ENCODE peak calls at places on chromosomes 5 and 9, in five cellular contexts. One of them, this sample, is unnamed. For H3K4me1 and H3K27me3, the result is how much of the 10 kb centered on the place peaks cover.

GRCh38 chr5:75265731-75266130 is 29.1 kb upstream of the ANKRD31 start:
- DNase-seq in left lung: no peak
- DNase-seq in cardiac muscle cell: peak
- DNase-seq in GM23338: peak
- DNase-seq in mesendoderm: peak
- DNase-seq in this sample: peak

GRCh38 chr5:145938699-145939531 is 2.5 kb downstream of the SH3RF2 start:
- DNase-seq in left lung: no peak
- DNase-seq in cardiac muscle cell: no peak
- DNase-seq in GM23338: no peak
- DNase-seq in mesendoderm: no peak
- DNase-seq in this sample: no peak

GRCh38 chr9:125074976-125075375 is 68.4 kb downstream of the SCAI start:
- DNase-seq in left lung: no peak
- DNase-seq in cardiac muscle cell: no peak
- DNase-seq in mesendoderm: no peak
- DNase-seq in GM23338: no peak
- DNase-seq in this sample: no peak

GRCh38 chr9:34382054-34382453 is 5.4 kb upstream of the MYORG start:
- DNase-seq in GM23338: no peak
- DNase-seq in left lung: no peak
- DNase-seq in cardiac muscle cell: no peak
- DNase-seq in mesendoderm: no peak
- DNase-seq in this sample: no peak

GRCh38 chr5:122705876-122706275 is 69.0 kb upstream of the SNX2 start:
- DNase-seq in GM23338: no peak
- DNase-seq in left lung: no peak
- DNase-seq in mesendoderm: peak
- DNase-seq in cardiac muscle cell: peak
- DNase-seq in this sample: no peak

GRCh38 chr9:121997791-121998190 is 95.3 kb downstream of the TTLL11 start:
- DNase-seq in cardiac muscle cell: no peak
- DNase-seq in GM23338: no peak
- DNase-seq in left lung: peak
- DNase-seq in mesendoderm: no peak
- DNase-seq in this sample: no peak

GRCh38 chr9:35688558-35689350 is 971 bp downstream of the TPM2 start:
- DNase-seq in mesendoderm: no peak
- DNase-seq in left lung: no peak
- DNase-seq in GM23338: no peak
- DNase-seq in cardiac muscle cell: no peak
- DNase-seq in this sample: no peak

GRCh38 chr5:114152656-114153360 is 209.1 kb upstream of the KCNN2 start:
- DNase-seq in mesendoderm: no peak
- DNase-seq in GM23338: no peak
- DNase-seq in left lung: no peak
- DNase-seq in cardiac muscle cell: no peak
- DNase-seq in this sample: no peak

GRCh38 chr5:129904102-129904666 is at the start of gene CHSY3:
- DNase-seq in cardiac muscle cell: peak
- DNase-seq in left lung: peak
- DNase-seq in mesendoderm: peak
- DNase-seq in GM23338: peak
- DNase-seq in this sample: peak

GRCh38 chr5:132677191-132677590 is 3.4 kb downstream of the IL4 start:
- DNase-seq in GM23338: peak
- DNase-seq in mesendoderm: peak
- DNase-seq in cardiac muscle cell: peak
- DNase-seq in left lung: peak
- DNase-seq in this sample: no peak

GRCh38 chr9:13942695-13943094 is 371.2 kb downstream of the NFIB start:
- DNase-seq in mesendoderm: peak
- DNase-seq in cardiac muscle cell: no peak
- DNase-seq in left lung: no peak
- DNase-seq in GM23338: no peak
- DNase-seq in this sample: no peak

GRCh38 chr5:18270635-18271338 is 636.5 kb downstream of the TAF11L14 start:
- DNase-seq in cardiac muscle cell: no peak
- DNase-seq in GM23338: no peak
- DNase-seq in left lung: no peak
- DNase-seq in mesendoderm: no peak
- DNase-seq in this sample: no peak

GRCh38 chr9:18594837-18595236 is 120.9 kb downstream of the ADAMTSL1 start:
- DNase-seq in cardiac muscle cell: no peak
- DNase-seq in left lung: no peak
- DNase-seq in mesendoderm: no peak
- DNase-seq in GM23338: no peak
- DNase-seq in this sample: no peak

GRCh38 chr5:151156732-151157402 is 712 bp downstream of the ANXA6 start:
- DNase-seq in GM23338: peak
- DNase-seq in left lung: no peak
- DNase-seq in cardiac muscle cell: peak
- DNase-seq in mesendoderm: peak
- DNase-seq in this sample: no peak

GRCh38 chr5:119582987-119583386 is 46.4 kb upstream of the FAM170A start:
- DNase-seq in GM23338: peak
- DNase-seq in mesendoderm: peak
- DNase-seq in left lung: no peak
- DNase-seq in cardiac muscle cell: no peak
- DNase-seq in this sample: no peak

GRCh38 chr5:14244721-14245518 is 101.8 kb downstream of the TRIO start:
- DNase-seq in left lung: no peak
- DNase-seq in cardiac muscle cell: no peak
- DNase-seq in GM23338: no peak
- DNase-seq in mesendoderm: no peak
- DNase-seq in this sample: no peak

GRCh38 chr5:40223884-40224402 is 455.8 kb upstream of the PTGER4 start:
- DNase-seq in cardiac muscle cell: no peak
- DNase-seq in GM23338: no peak
- DNase-seq in left lung: no peak
- DNase-seq in mesendoderm: no peak
- DNase-seq in this sample: peak

GRCh38 chr5:3056901-3057300 is 305.4 kb upstream of the IRX2 start:
- DNase-seq in mesendoderm: no peak
- DNase-seq in cardiac muscle cell: peak
- DNase-seq in GM23338: no peak
- DNase-seq in left lung: no peak
- DNase-seq in this sample: no peak

GRCh38 chr9:31248156-31248555 is 1136.3 kb upstream of the ACO1 start:
- DNase-seq in mesendoderm: no peak
- DNase-seq in left lung: no peak
- DNase-seq in GM23338: no peak
- DNase-seq in cardiac muscle cell: no peak
- DNase-seq in this sample: no peak

GRCh38 chr5:142295084-142295758 is 29.6 kb downstream of the SPRY4 start:
- DNase-seq in GM23338: peak
- DNase-seq in left lung: no peak
- DNase-seq in cardiac muscle cell: no peak
- DNase-seq in mesendoderm: peak
- DNase-seq in this sample: no peak

GRCh38 chr5:180284161-180284560 is 7.7 kb downstream of the MAPK9 start:
- DNase-seq in mesendoderm: no peak
- DNase-seq in GM23338: peak
- DNase-seq in left lung: no peak
- DNase-seq in cardiac muscle cell: no peak
- DNase-seq in this sample: no peak

GRCh38 chr9:134369416-134370212 is 43.4 kb downstream of the RXRA start:
- DNase-seq in GM23338: no peak
- DNase-seq in left lung: no peak
- DNase-seq in cardiac muscle cell: no peak
- DNase-seq in mesendoderm: no peak
- DNase-seq in this sample: no peak

GRCh38 chr9:128636024-128636390 is 20.6 kb downstream of the DYNC2I2 start:
- DNase-seq in cardiac muscle cell: peak
- DNase-seq in mesendoderm: peak
- DNase-seq in GM23338: peak
- DNase-seq in left lung: peak
- DNase-seq in this sample: no peak

GRCh38 chr5:171711631-171712030 is 74.0 kb upstream of the SMIM23 start:
- DNase-seq in left lung: no peak
- DNase-seq in mesendoderm: no peak
- DNase-seq in GM23338: no peak
- DNase-seq in cardiac muscle cell: no peak
- DNase-seq in this sample: no peak

GRCh38 chr5:31504520-31504919 is 27.4 kb downstream of the DROSHA start:
- DNase-seq in GM23338: no peak
- DNase-seq in cardiac muscle cell: no peak
- DNase-seq in mesendoderm: no peak
- DNase-seq in left lung: no peak
- DNase-seq in this sample: no peak

GRCh38 chr5:14374100-14374499 is 207.5 kb upstream of the OTULINL start:
- DNase-seq in left lung: no peak
- DNase-seq in cardiac muscle cell: no peak
- DNase-seq in GM23338: peak
- DNase-seq in mesendoderm: peak
- DNase-seq in this sample: no peak

GRCh38 chr9:76751011-76751410 is 13.2 kb upstream of the PCA3 start:
- DNase-seq in cardiac muscle cell: no peak
- DNase-seq in mesendoderm: no peak
- DNase-seq in left lung: no peak
- DNase-seq in GM23338: no peak
- DNase-seq in this sample: no peak

GRCh38 chr9:116644099-116644688 is 42.9 kb upstream of the TRIM32 start:
- DNase-seq in cardiac muscle cell: no peak
- DNase-seq in left lung: no peak
- DNase-seq in mesendoderm: no peak
- DNase-seq in GM23338: no peak
- DNase-seq in this sample: no peak

GRCh38 chr9:94169978-94170377 is 85.7 kb downstream of the PTPDC1 start:
- DNase-seq in GM23338: no peak
- DNase-seq in cardiac muscle cell: no peak
- DNase-seq in mesendoderm: no peak
- DNase-seq in left lung: no peak
- DNase-seq in this sample: no peak
- H3K4me1 ChIP-seq in GM23338: under half
- H3K4me1 ChIP-seq in cardiac muscle cell: under half
- H3K4me1 ChIP-seq in mesendoderm: under half
- H3K4me1 ChIP-seq in left lung: under half
- H3K4me1 ChIP-seq in this sample: half or more

GRCh38 chr9:126607086-126607485 is 6.6 kb upstream of the LMX1B start:
- DNase-seq in mesendoderm: no peak
- DNase-seq in GM23338: no peak
- DNase-seq in cardiac muscle cell: no peak
- DNase-seq in left lung: no peak
- DNase-seq in this sample: no peak

GRCh38 chr9:126607731-126608130 is 6.0 kb upstream of the LMX1B start:
- DNase-seq in mesendoderm: no peak
- DNase-seq in GM23338: no peak
- DNase-seq in cardiac muscle cell: no peak
- DNase-seq in left lung: no peak
- DNase-seq in this sample: no peak

GRCh38 chr9:126609191-126609590 is 4.5 kb upstream of the LMX1B start:
- DNase-seq in left lung: no peak
- DNase-seq in mesendoderm: no peak
- DNase-seq in GM23338: no peak
- DNase-seq in cardiac muscle cell: no peak
- DNase-seq in this sample: no peak

GRCh38 chr9:126609711-126610388 is 3.9 kb upstream of the LMX1B start:
- DNase-seq in GM23338: no peak
- DNase-seq in mesendoderm: no peak
- DNase-seq in cardiac muscle cell: no peak
- DNase-seq in left lung: no peak
- DNase-seq in this sample: no peak

DNA sequence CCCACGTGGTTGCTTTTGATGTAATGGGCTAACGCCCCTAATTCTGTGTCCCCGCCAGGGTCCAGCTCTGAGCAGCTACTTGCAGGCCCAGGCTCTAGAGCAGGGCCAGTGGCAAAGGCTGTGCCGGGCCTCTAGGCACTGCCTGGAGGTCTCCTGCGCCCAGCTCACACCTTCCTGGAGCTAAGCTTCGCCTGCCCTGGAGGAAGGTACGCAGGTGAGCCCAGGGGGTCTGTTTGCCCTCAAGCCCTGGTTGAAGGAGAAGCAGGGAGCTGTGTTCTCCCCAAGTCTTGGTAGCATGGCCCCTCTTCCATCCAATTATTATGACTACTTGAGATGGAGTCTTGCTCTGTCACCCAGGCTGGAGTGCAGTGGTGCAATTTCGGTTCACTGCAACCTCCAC is 5.2 kb upstream of the LMX1B start:
- DNase-seq in cardiac muscle cell: no peak
- DNase-seq in left lung: no peak
- DNase-seq in GM23338: no peak
- DNase-seq in mesendoderm: no peak
- DNase-seq in this sample: no peak
- H3K27me3 ChIP-seq in cardiac muscle cell: half or more
- H3K27me3 ChIP-seq in left lung: half or more
- H3K27me3 ChIP-seq in GM23338: half or more
- H3K27me3 ChIP-seq in mesendoderm: under half
- H3K27me3 ChIP-seq in this sample: under half

GRCh38 chr9:137615387-137615871 is 3.4 kb upstream of the EHMT1 start:
- DNase-seq in GM23338: no peak
- DNase-seq in cardiac muscle cell: no peak
- DNase-seq in mesendoderm: no peak
- DNase-seq in left lung: no peak
- DNase-seq in this sample: no peak
- H3K27ac ChIP-seq in GM23338: no peak
- H3K27ac ChIP-seq in cardiac muscle cell: no peak
- H3K27ac ChIP-seq in mesendoderm: no peak
- H3K27ac ChIP-seq in left lung: no peak
- H3K27ac ChIP-seq in this sample: no peak

GRCh38 chr5:134437340-134438267 is 25.9 kb upstream of the CDKN2AIPNL start:
- DNase-seq in cardiac muscle cell: no peak
- DNase-seq in left lung: no peak
- DNase-seq in GM23338: no peak
- DNase-seq in mesendoderm: no peak
- DNase-seq in this sample: no peak

GRCh38 chr5:134436523-134437339 is 25.1 kb upstream of the CDKN2AIPNL start:
- DNase-seq in cardiac muscle cell: peak
- DNase-seq in GM23338: no peak
- DNase-seq in mesendoderm: peak
- DNase-seq in left lung: peak
- DNase-seq in this sample: peak

GRCh38 chr5:134438268-134438622 is 26.6 kb upstream of the CDKN2AIPNL start:
- DNase-seq in mesendoderm: no peak
- DNase-seq in GM23338: no peak
- DNase-seq in left lung: no peak
- DNase-seq in cardiac muscle cell: no peak
- DNase-seq in this sample: no peak

GRCh38 chr5:134432677-134433359 is 21.1 kb upstream of the CDKN2AIPNL start:
- DNase-seq in GM23338: no peak
- DNase-seq in left lung: no peak
- DNase-seq in mesendoderm: peak
- DNase-seq in cardiac muscle cell: no peak
- DNase-seq in this sample: no peak

GRCh38 chr5:134435525-134435924 is 23.8 kb upstream of the CDKN2AIPNL start:
- DNase-seq in mesendoderm: peak
- DNase-seq in left lung: no peak
- DNase-seq in cardiac muscle cell: no peak
- DNase-seq in GM23338: no peak
- DNase-seq in this sample: no peak
- H3K4me1 ChIP-seq in mesendoderm: under half
- H3K4me1 ChIP-seq in left lung: under half
- H3K4me1 ChIP-seq in cardiac muscle cell: under half
- H3K4me1 ChIP-seq in GM23338: under half
- H3K4me1 ChIP-seq in this sample: under half